ENCODE peak calls at places on chromosomes 16 and 17, in nine cellular contexts. A is sigmoid colon, U is SK-N-SH, V is stomach, D is GM12878, G is upper lobe of left lung, M is suprapubic skin, B is HCT116, K is transverse colon. I is an unnamed sample. For H3K9me3, the result is how much of the 10 kb centered on the place peaks cover.

GRCh38 chr17:4881761-4882555 is 17.4 kb upstream of the C17orf107 start:
- DNase-seq in A (no peak), U (peak), V (peak), D (no peak), G (no peak), M (peak), B (no peak), K (peak), I (peak)

GRCh38 chr16:31452631-31453106 is 6.6 kb upstream of the ARMC5 start:
- DNase-seq in A (peak), U (no peak), V (no peak), D (no peak), G (no peak), M (peak), B (no peak), K (no peak), I (no peak)

GRCh38 chr17:31541559-31541958 is 150.1 kb downstream of the RAB11FIP4 start:
- DNase-seq in A (no peak), U (no peak), V (no peak), D (no peak), G (no peak), M (no peak), B (no peak), K (no peak), I (peak)

GRCh38 chr16:25411376-25412081 is 153.9 kb upstream of the ZKSCAN2 start:
- DNase-seq in A (no peak), U (no peak), V (no peak), D (no peak), G (no peak), M (no peak), B (no peak), K (no peak), I (no peak)

GRCh38 chr17:226773-227580 is 45.5 kb upstream of the DOC2B start:
- DNase-seq in A (peak), U (no peak), V (no peak), D (no peak), G (no peak), M (peak), B (no peak), K (no peak), I (peak)

GRCh38 chr17:71405101-71405500 is 715.7 kb upstream of the SOX9 start:
- DNase-seq in A (no peak), U (no peak), V (no peak), D (no peak), G (no peak), M (no peak), B (no peak), K (no peak), I (no peak)

GRCh38 chr17:83062011-83062817 is 17.2 kb upstream of the METRNL start:
- DNase-seq in A (peak), U (peak), V (no peak), D (no peak), G (peak), M (no peak), B (no peak), K (no peak), I (peak)

GRCh38 chr17:80477647-80478478 is 1.5 kb upstream of the NPTX1 start:
- DNase-seq in A (peak), U (peak), V (no peak), D (no peak), G (peak), M (no peak), B (no peak), K (peak), I (no peak)

GRCh38 chr16:2785101-2785991 is 2.0 kb downstream of the PRSS33 start:
- DNase-seq in A (peak), U (peak), V (no peak), D (no peak), G (peak), M (peak), B (no peak), K (peak), I (peak)

GRCh38 chr17:59914274-59914854 is 21.4 kb downstream of the RPS6KB1 start:
- DNase-seq in A (no peak), U (peak), V (no peak), D (no peak), G (no peak), M (no peak), B (peak), K (no peak), I (no peak)

GRCh38 chr16:22847690-22848089 is 33.7 kb downstream of the HS3ST2 start:
- DNase-seq in A (no peak), U (no peak), V (no peak), D (no peak), G (no peak), M (no peak), B (no peak), K (no peak), I (no peak)

GRCh38 chr16:85138825-85139627 is 26.8 kb upstream of the CIBAR2 start:
- DNase-seq in A (no peak), U (no peak), V (no peak), D (no peak), G (no peak), M (no peak), B (no peak), K (no peak), I (no peak)

GRCh38 chr16:57999971-58000705 is at the start of gene ZNF319:
- DNase-seq in A (no peak), U (no peak), V (no peak), D (no peak), G (no peak), M (no peak), B (no peak), K (no peak), I (peak)

GRCh38 chr16:46830417-46830901 is 521 bp downstream of the C16orf87 start:
- DNase-seq in A (no peak), U (no peak), V (peak), D (no peak), G (no peak), M (peak), B (no peak), K (peak), I (peak)

GRCh38 chr17:63792055-63792729 is 18.2 kb downstream of the DDX42 start:
- DNase-seq in A (no peak), U (no peak), V (no peak), D (no peak), G (no peak), M (no peak), B (no peak), K (no peak), I (no peak)

GRCh38 chr16:50525716-50526115 is 22.5 kb upstream of the NKD1 start:
- DNase-seq in A (no peak), U (no peak), V (peak), D (no peak), G (no peak), M (no peak), B (no peak), K (no peak), I (peak)

GRCh38 chr16:71933913-71934696 is 38.8 kb downstream of the IST1 start:
- DNase-seq in A (no peak), U (no peak), V (no peak), D (no peak), G (no peak), M (no peak), B (no peak), K (no peak), I (no peak)

GRCh38 chr17:73028311-73028755 is 64.2 kb downstream of the SLC39A11 start:
- DNase-seq in A (no peak), U (no peak), V (no peak), D (no peak), G (no peak), M (no peak), B (no peak), K (no peak), I (no peak)

GRCh38 chr16:59697236-59697635 is 963.1 kb upstream of the GOT2 start:
- DNase-seq in A (no peak), U (no peak), V (no peak), D (no peak), G (no peak), M (no peak), B (no peak), K (no peak), I (no peak)

GRCh38 chr17:19315104-19315503 is 47.4 kb downstream of the B9D1 start:
- DNase-seq in A (peak), U (no peak), V (no peak), D (no peak), G (no peak), M (no peak), B (no peak), K (no peak), I (peak)

GRCh38 chr17:19319771-19320505 is 42.6 kb downstream of the B9D1 start:
- DNase-seq in A (peak), U (no peak), V (no peak), D (no peak), G (no peak), M (peak), B (no peak), K (no peak), I (peak)

GRCh38 chr17:19316756-19317358 is 45.7 kb downstream of the B9D1 start:
- DNase-seq in A (peak), U (no peak), V (no peak), D (no peak), G (no peak), M (no peak), B (no peak), K (no peak), I (no peak)

GRCh38 chr17:19318611-19319010 is 43.9 kb downstream of the B9D1 start:
- DNase-seq in A (peak), U (no peak), V (no peak), D (no peak), G (no peak), M (peak), B (no peak), K (no peak), I (peak)

GRCh38 chr17:19317359-19318095 is 45.0 kb downstream of the B9D1 start:
- DNase-seq in A (peak), U (no peak), V (peak), D (no peak), G (peak), M (peak), B (peak), K (peak), I (peak)
- TF ChIP-seq CTCF in A (no peak), U (no peak), V (no peak), D (peak), G (no peak), M (no peak), B (peak), K (peak), I (peak)

DNA sequence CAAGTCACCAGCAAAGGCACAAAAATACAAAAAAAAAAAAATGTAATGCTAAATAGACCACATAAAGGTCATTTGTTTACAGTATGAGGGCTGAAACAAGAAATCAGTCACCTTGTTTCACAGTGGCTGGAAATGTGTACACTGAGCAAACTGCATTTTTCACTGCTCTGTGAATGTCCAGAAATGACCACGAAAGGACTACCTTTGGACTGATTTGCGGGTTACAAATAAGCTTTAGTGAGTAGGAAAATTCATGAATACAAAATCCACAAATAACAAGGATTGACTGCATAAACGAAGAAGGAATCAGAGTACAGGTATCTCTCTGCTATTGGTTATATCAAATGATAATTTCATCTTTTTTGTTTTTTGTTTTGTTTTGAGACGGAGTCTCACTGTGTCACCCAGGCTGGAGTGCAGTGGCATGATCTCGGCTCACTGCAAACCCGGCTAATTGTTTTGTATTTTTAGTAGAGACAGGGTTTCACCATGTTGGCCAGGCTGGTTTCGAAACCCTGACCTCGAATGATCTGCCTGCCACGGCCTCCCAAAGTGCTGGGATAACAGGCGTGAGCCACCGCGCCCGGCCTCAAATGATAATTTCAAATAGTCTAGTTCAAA is 30.5 kb downstream of the CYTH1 start:
- DNase-seq in A (no peak), U (no peak), V (no peak), D (no peak), G (no peak), M (no peak), B (no peak), K (no peak), I (no peak)
- TF ChIP-seq POLR2AphosphoS5 in A (no peak), U (no peak), V (no peak), D (no peak), G (no peak), M (no peak), B (no peak), K (no peak), I (no peak)

GRCh38 chr17:16534236-16534635 is 34.8 kb downstream of the ZNF287 start:
- DNase-seq in A (no peak), U (no peak), V (no peak), D (no peak), G (no peak), M (no peak), B (no peak), K (no peak), I (no peak)

GRCh38 chr17:16537130-16537458 is 31.9 kb downstream of the ZNF287 start:
- DNase-seq in A (no peak), U (no peak), V (no peak), D (no peak), G (no peak), M (no peak), B (no peak), K (no peak), I (no peak)
- H3K9me3 ChIP-seq in A (under half), U (under half), V (under half), D (under half), G (under half), M (under half), B (under half), K (under half), I (under half)

GRCh38 chr17:43169561-43170139 is 1.4 kb upstream of the NBR1 start:
- DNase-seq in A (peak), U (peak), V (peak), D (no peak), G (peak), M (peak), B (no peak), K (peak), I (peak)

GRCh38 chr17:43170140-43170765 is 761 bp upstream of the NBR1 start:
- DNase-seq in A (peak), U (peak), V (peak), D (peak), G (no peak), M (peak), B (peak), K (peak), I (peak)

GRCh38 chr17:43171761-43172487 is 910 bp downstream of the NBR1 start:
- DNase-seq in A (peak), U (no peak), V (no peak), D (no peak), G (no peak), M (no peak), B (peak), K (peak), I (no peak)

GRCh38 chr17:43175213-43176118 is 4.5 kb downstream of the NBR1 start:
- DNase-seq in A (no peak), U (no peak), V (no peak), D (no peak), G (no peak), M (no peak), B (no peak), K (no peak), I (no peak)

DNA sequence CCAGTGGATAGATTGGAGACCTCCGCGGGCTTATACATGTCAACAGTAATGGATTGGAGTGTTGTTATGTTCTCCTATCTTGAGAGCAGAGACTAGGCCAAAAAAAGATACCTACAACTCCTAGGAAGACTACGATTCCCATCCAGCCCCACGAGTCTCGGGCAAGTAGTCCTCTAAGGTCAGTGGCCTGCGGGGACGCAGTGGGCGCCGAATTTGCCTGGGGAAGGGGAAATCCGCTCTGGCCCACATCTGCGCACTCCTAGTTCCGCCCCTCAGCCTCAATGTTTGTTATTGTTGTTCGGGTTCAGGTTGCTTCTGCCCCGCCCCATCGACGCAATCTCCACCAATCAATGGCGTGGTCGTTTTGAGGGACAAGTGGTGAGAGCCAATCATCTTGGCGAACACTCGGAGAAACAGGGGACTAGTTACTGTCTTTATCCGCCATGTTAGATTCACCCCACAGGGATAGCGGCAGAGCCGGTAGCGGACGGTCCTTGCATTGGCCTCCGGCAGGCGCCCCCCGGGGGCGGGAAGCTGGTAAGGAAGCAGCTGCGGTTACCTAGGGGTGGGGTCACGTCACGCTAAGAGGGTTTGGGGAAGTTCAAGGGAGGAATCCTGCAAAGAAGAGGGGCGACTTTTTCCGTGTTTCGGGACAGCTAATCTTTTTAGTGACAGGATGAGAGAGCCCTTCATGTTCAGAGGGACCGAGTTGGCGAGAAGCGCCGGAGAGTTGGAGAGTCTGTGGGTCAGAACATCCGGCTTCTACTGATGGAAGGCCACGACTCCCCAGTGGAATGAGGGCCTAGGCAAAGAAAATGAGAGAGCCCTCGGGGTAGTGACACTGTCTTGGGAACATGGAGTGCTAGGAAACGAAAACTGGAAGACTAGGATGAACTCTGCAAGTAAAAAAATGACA is at the start of gene NBR1:
- DNase-seq in A (peak), U (peak), V (peak), D (peak), G (peak), M (peak), B (peak), K (peak), I (peak)
- TF ChIP-seq CTCF in A (no peak), U (no peak), V (no peak), D (no peak), G (no peak), M (no peak), B (no peak), K (peak), I (peak)

GRCh38 chr17:8055851-8056231 is 17.0 kb downstream of the ALOX15B start:
- DNase-seq in A (peak), U (no peak), V (no peak), D (no peak), G (no peak), M (no peak), B (no peak), K (no peak), I (peak)

GRCh38 chr17:8059131-8059530 is 20.3 kb downstream of the ALOX15B start:
- DNase-seq in A (peak), U (no peak), V (no peak), D (no peak), G (no peak), M (no peak), B (no peak), K (no peak), I (peak)

GRCh38 chr17:8056976-8057625 is 18.2 kb downstream of the ALOX15B start:
- DNase-seq in A (peak), U (no peak), V (peak), D (no peak), G (no peak), M (peak), B (no peak), K (no peak), I (peak)

GRCh38 chr17:8057691-8058114 is 18.8 kb downstream of the ALOX15B start:
- DNase-seq in A (peak), U (peak), V (peak), D (peak), G (no peak), M (peak), B (peak), K (no peak), I (peak)

DNA sequence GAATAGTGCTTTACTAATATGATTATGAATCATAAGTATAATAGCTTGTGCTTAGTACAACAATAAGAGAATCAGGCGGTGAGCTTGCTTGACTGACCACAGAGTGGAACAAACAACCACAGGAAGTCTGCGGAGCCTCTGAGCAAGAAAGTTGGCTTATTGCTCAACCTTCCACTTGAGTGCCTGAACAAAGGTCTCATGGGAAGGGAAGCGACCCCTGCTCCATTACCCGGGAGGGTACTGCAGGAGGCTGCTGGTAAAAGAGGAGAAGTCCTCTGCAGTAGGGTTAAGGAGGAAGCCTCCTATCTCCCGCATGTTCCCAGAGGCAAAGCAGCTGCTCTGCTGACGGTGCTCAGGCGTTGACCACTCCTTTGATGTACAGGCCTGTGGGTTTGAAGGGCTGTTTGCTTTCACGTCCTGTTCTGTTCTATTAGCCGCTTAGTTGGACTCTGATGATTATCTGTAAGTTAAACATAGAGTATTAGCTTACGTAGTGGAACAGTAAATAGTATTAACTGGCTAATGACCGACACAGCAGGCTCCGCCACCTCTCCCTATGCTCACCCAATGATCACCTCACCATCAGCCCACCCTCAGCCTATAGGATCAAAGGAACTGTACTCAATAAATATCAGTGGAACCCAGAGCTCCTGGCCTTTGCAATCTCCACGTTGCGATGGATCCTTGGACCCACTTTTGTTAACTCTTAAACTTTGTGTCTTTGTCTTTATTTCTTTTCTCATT is 17.5 kb downstream of the ALOX15B start:
- DNase-seq in A (peak), U (no peak), V (peak), D (peak), G (no peak), M (peak), B (no peak), K (peak), I (peak)
- TF ChIP-seq POLR2AphosphoS5 in A (no peak), U (no peak), V (peak), D (no peak), G (peak), M (no peak), B (no peak), K (no peak), I (no peak)